ENCODE peak calls at places on chromosome 17, in five cellular contexts. C is lower lobe of right lung, G is sigmoid colon, M is DND-41, A is stomach. U is an unnamed sample.

GRCh38 chr17:74833501-74834361 is 26.0 kb downstream of the GRIN2C start:
- DNase-seq in G (no peak), M (peak; percentile 23), A (no peak), C (peak; percentile 63), U (no peak)

GRCh38 chr17:44794699-44795413 is 35.2 kb downstream of the GJC1 start:
- DNase-seq in M (no peak), A (no peak), C (no peak), G (peak; percentile 61), U (no peak)

GRCh38 chr17:69819316-69820087 is 255.5 kb upstream of the KCNJ16 start:
- DNase-seq in C (no peak), A (no peak), G (no peak), M (no peak), U (no peak)

GRCh38 chr17:68519911-68520310 is 7.7 kb downstream of the PRKAR1A start:
- DNase-seq in A (no peak), M (no peak), G (no peak), C (no peak), U (no peak)

GRCh38 chr17:38511126-38512108 is 83.2 kb downstream of the ARHGAP23 start:
- DNase-seq in C (no peak), G (no peak), M (no peak), A (no peak), U (no peak)

GRCh38 chr17:58323420-58324408 is 4.9 kb downstream of the TSPOAP1 start:
- DNase-seq in C (no peak), G (no peak), M (no peak), A (no peak), U (peak; percentile 57)

GRCh38 chr17:17363638-17364337 is 60.6 kb downstream of the NT5M start:
- DNase-seq in G (peak; percentile 44), C (peak; percentile 76), M (no peak), A (no peak), U (peak; percentile 19)

GRCh38 chr17:64599187-64599676 is 62.9 kb downstream of the SMURF2 start:
- DNase-seq in C (peak; percentile 51), M (peak; percentile 57), G (no peak), A (peak; percentile 32), U (no peak)

GRCh38 chr17:4583796-4584124 is 569 bp upstream of the SMTNL2 start:
- DNase-seq in M (no peak), G (no peak), A (no peak), C (no peak), U (no peak)

GRCh38 chr17:4444782-4445473 is 11.2 kb downstream of the SPNS3 start:
- DNase-seq in A (peak; percentile 95), C (peak; percentile 82), G (no peak), M (peak; percentile 26), U (no peak)

GRCh38 chr17:72588961-72589360 is 468.1 kb downstream of the SOX9 start:
- DNase-seq in G (no peak), M (peak; percentile 16), A (peak; percentile 84), C (peak; percentile 82), U (no peak)

GRCh38 chr17:2337152-2337810 is at the start of gene SGSM2:
- DNase-seq in A (peak; percentile 65), C (peak; percentile 79), M (peak; percentile 89), G (peak; percentile 85), U (peak; percentile 79)

GRCh38 chr17:27667656-27668487 is 36.9 kb downstream of the LGALS9 start:
- DNase-seq in G (no peak), C (no peak), A (no peak), M (no peak), U (no peak)

GRCh38 chr17:13601776-13602551 is at the start of gene HS3ST3A1:
- DNase-seq in G (peak; percentile 78), C (peak; percentile 50), M (no peak), A (no peak), U (peak; percentile 79)

GRCh38 chr17:39404542-39405378 is 3.3 kb upstream of the FBXL20 start:
- DNase-seq in G (no peak), M (no peak), A (no peak), C (no peak), U (no peak)

GRCh38 chr17:17039911-17040310 is 2.3 kb upstream of the MPRIP start:
- DNase-seq in M (no peak), A (no peak), C (peak; percentile 16), G (no peak), U (peak; percentile 47)

GRCh38 chr17:3959295-3959899 is 4.8 kb downstream of the ATP2A3 start:
- DNase-seq in A (peak; percentile 66), M (no peak), G (no peak), C (no peak), U (no peak)

GRCh38 chr17:58270476-58271290 is 10.1 kb downstream of the MPO start:
- DNase-seq in M (no peak), A (peak; percentile 19), C (no peak), G (no peak), U (no peak)

GRCh38 chr17:42553161-42553818 is 567 bp downstream of the HSD17B1 start:
- DNase-seq in A (no peak), M (no peak), G (no peak), C (no peak), U (peak; percentile 78)

GRCh38 chr17:50465171-50465570 is 3.5 kb downstream of the CHAD start:
- DNase-seq in G (no peak), A (no peak), M (no peak), C (no peak), U (peak; percentile 55)

GRCh38 chr17:49910094-49910857 is 58.7 kb upstream of the DLX4 start:
- DNase-seq in A (peak; percentile 59), G (no peak), M (no peak), C (no peak), U (no peak)

GRCh38 chr17:49952912-49953497 is 16.0 kb upstream of the DLX4 start:
- DNase-seq in C (no peak), M (peak; percentile 23), G (no peak), A (no peak), U (no peak)

GRCh38 chr17:56488800-56489199 is 104.7 kb upstream of the NOG start:
- DNase-seq in A (no peak), G (no peak), M (no peak), C (no peak), U (no peak)

GRCh38 chr17:16407911-16408588 is 7.3 kb upstream of the TRPV2 start:
- DNase-seq in M (no peak), G (peak; percentile 87), A (peak; percentile 78), C (peak; percentile 70), U (peak; percentile 83)

GRCh38 chr17:19755821-19756510 is 7.9 kb upstream of the ALDH3A1 start:
- DNase-seq in M (no peak), G (no peak), A (no peak), C (no peak), U (no peak)

GRCh38 chr17:43616865-43617264 is 44.9 kb downstream of the MEOX1 start:
- DNase-seq in M (no peak), A (no peak), C (no peak), G (no peak), U (no peak)

GRCh38 chr17:59380474-59380873 is 49.0 kb downstream of the YPEL2 start:
- DNase-seq in G (peak; percentile 24), C (no peak), A (no peak), M (no peak), U (no peak)

DNA sequence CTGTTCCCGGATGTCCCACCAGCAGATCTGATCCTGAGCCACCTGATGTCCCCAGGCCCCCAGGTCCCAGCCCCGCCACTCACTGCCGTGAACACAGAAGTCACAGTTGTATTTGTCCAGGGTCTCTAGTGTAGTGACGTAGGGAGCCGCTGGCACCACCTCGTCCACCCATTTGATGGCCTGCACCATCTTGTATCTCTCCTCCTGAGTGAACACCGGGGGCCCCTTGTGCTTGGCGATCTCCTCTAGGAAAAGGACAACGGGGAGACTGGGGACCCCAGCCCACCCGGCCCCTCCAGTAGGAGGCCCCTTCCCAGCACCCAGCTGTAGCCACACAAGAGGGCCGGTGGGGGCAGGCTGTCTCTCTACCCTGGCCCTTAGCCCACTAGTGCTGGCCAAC is 2.4 kb downstream of the PCYT2 start:
- DNase-seq in C (no peak), G (no peak), A (no peak), M (no peak), U (no peak)
- H3K27ac ChIP-seq in C (no peak overlapping the region), G (no peak overlapping the region), A (no peak overlapping the region), M (no peak overlapping the region), U (no peak overlapping the region)

GRCh38 chr17:80129006-80129565 is 17.8 kb downstream of the EIF4A3 start:
- DNase-seq in G (no peak), A (no peak), C (no peak), M (no peak), U (no peak)

GRCh38 chr17:80132906-80133625 is 13.9 kb downstream of the EIF4A3 start:
- DNase-seq in G (no peak), M (no peak), C (no peak), A (no peak), U (no peak)

GRCh38 chr17:80126449-80126715 is 20.5 kb downstream of the EIF4A3 start:
- DNase-seq in G (peak; percentile 9), C (no peak), A (no peak), M (no peak), U (no peak)

GRCh38 chr17:80133626-80133970 is 13.3 kb downstream of the EIF4A3 start:
- DNase-seq in G (no peak), M (no peak), A (no peak), C (no peak), U (no peak)

DNA sequence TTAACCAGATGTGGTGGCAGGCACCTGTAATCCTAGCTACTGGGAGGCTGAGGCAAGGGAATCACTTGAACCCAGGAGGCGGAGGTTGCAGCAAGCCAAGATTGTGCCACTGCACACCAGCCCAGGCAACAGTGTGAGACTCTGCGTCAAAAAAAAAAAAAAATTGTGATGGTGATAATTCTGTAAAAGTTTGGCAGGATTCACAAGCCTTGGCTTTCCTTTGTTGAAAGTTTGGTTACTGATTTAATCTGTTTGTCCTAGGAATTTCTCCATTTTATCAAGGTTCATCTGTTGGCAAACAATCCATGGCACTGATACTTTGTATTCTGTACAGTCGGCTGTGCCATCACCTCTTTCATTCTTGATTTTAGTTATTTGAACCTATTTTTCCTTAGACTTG is 15.9 kb downstream of the EIF4A3 start:
- DNase-seq in M (no peak), C (no peak), A (no peak), G (peak; percentile 32), U (no peak)
- H3K4me1 ChIP-seq in M (no peaks in the 10 kb centered on the region), C (no peaks in the 10 kb centered on the region), A (no peaks in the 10 kb centered on the region), G (no peaks in the 10 kb centered on the region), U (no peaks in the 10 kb centered on the region)

DNA sequence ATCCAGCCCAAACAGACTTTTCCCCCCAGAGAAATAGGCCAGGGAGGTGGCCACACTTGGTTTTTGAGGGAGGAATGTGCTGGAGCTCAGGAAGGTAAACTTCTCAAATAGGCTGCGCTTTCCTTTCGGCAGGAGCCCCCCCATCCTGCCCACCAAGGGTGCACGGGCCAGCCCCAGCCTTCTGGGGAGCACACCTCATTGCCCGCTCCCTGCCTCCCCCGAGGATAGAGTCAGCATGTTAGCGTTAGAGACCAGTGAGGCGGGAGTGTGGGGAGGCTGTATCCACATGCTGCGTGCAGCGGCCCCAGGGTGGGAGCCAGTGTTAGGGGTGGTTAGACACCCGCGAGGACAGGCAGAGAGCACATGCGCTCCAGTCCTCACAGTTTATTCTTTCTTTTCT is 42.3 kb downstream of the PIPOX start:
- DNase-seq in M (no peak), C (no peak), A (no peak), G (no peak), U (no peak)
- H3K4me3 ChIP-seq in M (no peak overlapping the region), C (no peak overlapping the region), A (no peak overlapping the region), G (no peak overlapping the region), U (no peak overlapping the region)

GRCh38 chr17:36127199-36127881 is 23.7 kb downstream of the CCL4 start:
- DNase-seq in M (peak; percentile 17), A (no peak), C (no peak), G (no peak), U (no peak)
- H3K27ac ChIP-seq in M (peak overlapping the region; percentile 57), A (no peak overlapping the region), C (no peak overlapping the region), G (no peak overlapping the region), U (no peak overlapping the region)

U was measured in aorta.